ENCODE peak calls at places on chromosomes 16 and 17, in eight cellular contexts. T is epithelial cell of esophagus, W is testis, I is NCI-H1436 treated with DMSO at 0.1 percent for 48 hours, E is K562, G is left cardiac atrium, D is activated T-cell treated with anti-CD3 and anti-CD28 coated beads for 1 hour, P is stomach. K is an unnamed sample.
A peak's percentile ranks its signal among the peaks of the same experiment; 100 is the strongest.

GRCh38 chr16:56625943-56626654 is 518 bp downstream of the MT1E start:
- DNase-seq in T (peak; percentile 31), W (peak; percentile 74), I (no peak), E (no peak), G (peak; percentile 78), D (no peak), P (no peak), K (peak; percentile 86)

GRCh38 chr17:37708008-37708615 is 36.7 kb downstream of the HNF1B start:
- DNase-seq in T (no peak), W (no peak), I (no peak), E (no peak), G (no peak), D (no peak), P (peak; percentile 79), K (no peak)

GRCh38 chr17:58303981-58304734 is 23.4 kb upstream of the MPO start:
- DNase-seq in T (peak; percentile 51), W (peak; percentile 52), I (no peak), E (peak; percentile 90), G (peak; percentile 25), D (peak; percentile 45), P (peak; percentile 52), K (peak; percentile 23)

GRCh38 chr17:39069114-39069756 is 82.2 kb downstream of the PLXDC1 start:
- DNase-seq in T (peak; percentile 61), W (peak; percentile 37), I (no peak), E (no peak), G (no peak), D (no peak), P (no peak), K (peak; percentile 54)

GRCh38 chr16:14057878-14058382 is 13.2 kb upstream of the MRTFB start:
- DNase-seq in T (no peak), W (peak; percentile 12), I (no peak), E (no peak), G (peak; percentile 67), D (no peak), P (no peak), K (no peak)

GRCh38 chr17:39669897-39670735 is 1.9 kb downstream of the PNMT start:
- DNase-seq in T (no peak), W (no peak), I (no peak), E (no peak), G (no peak), D (no peak), P (no peak), K (no peak)

GRCh38 chr17:63446981-63447687 is 1.0 kb upstream of the CYB561 start:
- DNase-seq in T (no peak), W (peak; percentile 45), I (peak; percentile 26), E (no peak), G (no peak), D (peak; percentile 17), P (peak; percentile 65), K (no peak)

GRCh38 chr16:4272114-4272954 is 489 bp downstream of the TFAP4 start:
- DNase-seq in T (peak; percentile 47), W (peak; percentile 59), I (no peak), E (peak; percentile 66), G (peak; percentile 63), D (no peak), P (peak; percentile 45), K (no peak)

GRCh38 chr17:2120550-2121335 is 65.8 kb downstream of the HIC1 start:
- DNase-seq in T (peak; percentile 16), W (no peak), I (no peak), E (no peak), G (no peak), D (no peak), P (no peak), K (peak; percentile 37)

GRCh38 chr16:71467810-71468209 is 5.8 kb upstream of the ZNF23 start:
- DNase-seq in T (peak; percentile 56), W (peak; percentile 35), I (no peak), E (peak; percentile 83), G (no peak), D (peak; percentile 35), P (no peak), K (peak; percentile 28)

GRCh38 chr16:58493756-58494431 is 6.0 kb upstream of the NDRG4 start:
- DNase-seq in T (no peak), W (no peak), I (no peak), E (no peak), G (peak; percentile 12), D (no peak), P (no peak), K (no peak)

GRCh38 chr16:1281517-1281916 is 25.6 kb downstream of the TPSD1 start:
- DNase-seq in T (no peak), W (no peak), I (no peak), E (peak; percentile 11), G (no peak), D (no peak), P (no peak), K (no peak)

GRCh38 chr17:62134397-62134796 is 69.3 kb upstream of the MED13 start:
- DNase-seq in T (no peak), W (no peak), I (no peak), E (no peak), G (no peak), D (no peak), P (no peak), K (peak; percentile 27)

K was measured in IMR-90.